ENCODE peak calls at places on chromosomes 3 and 15, in five cellular contexts. One of them, this sample, is unnamed.

GRCh38 chr15:55587321-55588069 is 650 bp downstream of the PYGO1 start:
- DNase-seq in substantia nigra: peak
- DNase-seq in amniotic epithelial cell: peak
- DNase-seq in right cardiac atrium: peak
- DNase-seq in activated CD8-positive, alpha-beta memory T cell treated with anti-CD3 and anti-CD28 coated beads for 1 hour: no peak
- DNase-seq in this sample: no peak

GRCh38 chr3:18099611-18100010 is 325.5 kb downstream of the SATB1 start:
- DNase-seq in activated CD8-positive, alpha-beta memory T cell treated with anti-CD3 and anti-CD28 coated beads for 1 hour: no peak
- DNase-seq in right cardiac atrium: no peak
- DNase-seq in amniotic epithelial cell: no peak
- DNase-seq in substantia nigra: no peak
- DNase-seq in this sample: no peak

GRCh38 chr15:51312754-51313390 is 25.5 kb downstream of the CYP19A1 start:
- DNase-seq in activated CD8-positive, alpha-beta memory T cell treated with anti-CD3 and anti-CD28 coated beads for 1 hour: no peak
- DNase-seq in substantia nigra: no peak
- DNase-seq in amniotic epithelial cell: no peak
- DNase-seq in right cardiac atrium: no peak
- DNase-seq in this sample: no peak

GRCh38 chr15:41567870-41568269 is 8.9 kb downstream of the TYRO3 start:
- DNase-seq in amniotic epithelial cell: peak
- DNase-seq in activated CD8-positive, alpha-beta memory T cell treated with anti-CD3 and anti-CD28 coated beads for 1 hour: no peak
- DNase-seq in right cardiac atrium: no peak
- DNase-seq in substantia nigra: peak
- DNase-seq in this sample: no peak

GRCh38 chr3:36891651-36892268 is 53.1 kb downstream of the TRANK1 start:
- DNase-seq in activated CD8-positive, alpha-beta memory T cell treated with anti-CD3 and anti-CD28 coated beads for 1 hour: no peak
- DNase-seq in right cardiac atrium: peak
- DNase-seq in substantia nigra: no peak
- DNase-seq in amniotic epithelial cell: no peak
- DNase-seq in this sample: no peak

GRCh38 chr3:33277193-33277882 is at the start of gene FBXL2:
- DNase-seq in activated CD8-positive, alpha-beta memory T cell treated with anti-CD3 and anti-CD28 coated beads for 1 hour: no peak
- DNase-seq in right cardiac atrium: peak
- DNase-seq in amniotic epithelial cell: peak
- DNase-seq in substantia nigra: peak
- DNase-seq in this sample: peak

GRCh38 chr3:40915346-40915865 is 283.9 kb upstream of the CTNNB1 start:
- DNase-seq in activated CD8-positive, alpha-beta memory T cell treated with anti-CD3 and anti-CD28 coated beads for 1 hour: no peak
- DNase-seq in amniotic epithelial cell: no peak
- DNase-seq in substantia nigra: peak
- DNase-seq in right cardiac atrium: no peak
- DNase-seq in this sample: no peak

GRCh38 chr15:99982662-99983061 is 249.4 kb upstream of the LYSMD4 start:
- DNase-seq in activated CD8-positive, alpha-beta memory T cell treated with anti-CD3 and anti-CD28 coated beads for 1 hour: no peak
- DNase-seq in amniotic epithelial cell: no peak
- DNase-seq in substantia nigra: no peak
- DNase-seq in right cardiac atrium: no peak
- DNase-seq in this sample: no peak

GRCh38 chr3:126522363-126522788 is 1.6 kb upstream of the CHST13 start:
- DNase-seq in substantia nigra: peak
- DNase-seq in activated CD8-positive, alpha-beta memory T cell treated with anti-CD3 and anti-CD28 coated beads for 1 hour: peak
- DNase-seq in right cardiac atrium: peak
- DNase-seq in amniotic epithelial cell: peak
- DNase-seq in this sample: no peak

GRCh38 chr3:12399226-12399625 is 85.1 kb upstream of the TSEN2 start:
- DNase-seq in activated CD8-positive, alpha-beta memory T cell treated with anti-CD3 and anti-CD28 coated beads for 1 hour: no peak
- DNase-seq in substantia nigra: no peak
- DNase-seq in amniotic epithelial cell: no peak
- DNase-seq in right cardiac atrium: no peak
- DNase-seq in this sample: no peak

GRCh38 chr15:85477730-85478129 is 97.3 kb downstream of the AKAP13 start:
- DNase-seq in activated CD8-positive, alpha-beta memory T cell treated with anti-CD3 and anti-CD28 coated beads for 1 hour: no peak
- DNase-seq in amniotic epithelial cell: peak
- DNase-seq in substantia nigra: no peak
- DNase-seq in right cardiac atrium: no peak
- DNase-seq in this sample: no peak

GRCh38 chr15:67138946-67139855 is 73.8 kb downstream of the SMAD3 start:
- DNase-seq in right cardiac atrium: no peak
- DNase-seq in substantia nigra: no peak
- DNase-seq in activated CD8-positive, alpha-beta memory T cell treated with anti-CD3 and anti-CD28 coated beads for 1 hour: no peak
- DNase-seq in amniotic epithelial cell: no peak
- DNase-seq in this sample: no peak

GRCh38 chr3:185236969-185237368 is 16.9 kb downstream of the EHHADH start:
- DNase-seq in amniotic epithelial cell: no peak
- DNase-seq in right cardiac atrium: no peak
- DNase-seq in substantia nigra: no peak
- DNase-seq in activated CD8-positive, alpha-beta memory T cell treated with anti-CD3 and anti-CD28 coated beads for 1 hour: no peak
- DNase-seq in this sample: no peak

GRCh38 chr3:45986303-45986982 is 9.2 kb downstream of the FYCO1 start:
- DNase-seq in activated CD8-positive, alpha-beta memory T cell treated with anti-CD3 and anti-CD28 coated beads for 1 hour: no peak
- DNase-seq in amniotic epithelial cell: peak
- DNase-seq in substantia nigra: no peak
- DNase-seq in right cardiac atrium: peak
- DNase-seq in this sample: no peak

GRCh38 chr3:59818033-59818936 is 768.5 kb upstream of the CFAP20DC start:
- DNase-seq in substantia nigra: peak
- DNase-seq in right cardiac atrium: peak
- DNase-seq in activated CD8-positive, alpha-beta memory T cell treated with anti-CD3 and anti-CD28 coated beads for 1 hour: no peak
- DNase-seq in amniotic epithelial cell: peak
- DNase-seq in this sample: no peak

This sample was measured in CMK.